ENCODE peak calls at places on chromosomes 4 and X, in seven cellular contexts. Y is GM13977; B is glutamatergic neuron; R is naive thymus-derived CD4-positive, alpha-beta T cell; V is A673; O is Jurkat, Clone E6-1; Q is NCI-H1092 treated with DMSO at 0.1 percent for 48 hours. M is an unnamed sample.

GRCh38 chr4:60605651-60606354 is 594.3 kb upstream of the ADGRL3 start:
- DNase-seq in Y (no peak), B (no peak), R (no peak), V (no peak), O (no peak), Q (no peak), M (no peak)

GRCh38 chr4:153543351-153543750 is 77.2 kb downstream of the TMEM131L start:
- DNase-seq in Y (no peak), B (no peak), R (no peak), V (no peak), O (no peak), Q (no peak), M (no peak)

GRCh38 chr4:141636771-141637460 is 533 bp downstream of the IL15 start:
- DNase-seq in Y (peak; percentile 45), B (peak; percentile 62), R (no peak), V (peak; percentile 32), O (no peak), Q (peak; percentile 16), M (no peak)

GRCh38 chr4:54930226-54930625 is 195.2 kb downstream of the KDR start:
- DNase-seq in Y (no peak), B (no peak), R (no peak), V (no peak), O (no peak), Q (no peak), M (no peak)

GRCh38 chrX:30570505-30570904 is 7.1 kb downstream of the TASL start:
- DNase-seq in Y (no peak), B (no peak), R (no peak), V (peak; percentile 41), O (no peak), Q (peak; percentile 14), M (no peak)

GRCh38 chr4:7089211-7089964 is 21.5 kb upstream of the GRPEL1 start:
- DNase-seq in Y (no peak), B (no peak), R (no peak), V (no peak), O (no peak), Q (no peak), M (no peak)

GRCh38 chrX:138995458-138995857 is 283.9 kb upstream of the FGF13 start:
- DNase-seq in Y (no peak), B (no peak), R (no peak), V (no peak), O (no peak), Q (no peak), M (no peak)

GRCh38 chr4:66930216-66930615 is 615.1 kb downstream of the CENPC start:
- DNase-seq in Y (no peak), B (no peak), R (no peak), V (peak; percentile 22), O (no peak), Q (peak; percentile 80), M (no peak)

GRCh38 chr4:26952891-26953290 is 92.2 kb downstream of the STIM2 start:
- DNase-seq in Y (no peak), B (no peak), R (no peak), V (no peak), O (no peak), Q (no peak), M (no peak)

GRCh38 chrX:43005561-43005960 is 227.6 kb upstream of the PPP1R2C start:
- DNase-seq in Y (no peak), B (no peak), R (no peak), V (no peak), O (no peak), Q (no peak), M (no peak)

GRCh38 chrX:103607385-103608304 is at the start of gene TCEAL3:
- DNase-seq in Y (peak; percentile 50), B (peak; percentile 54), R (no peak), V (peak; percentile 27), O (no peak), Q (peak; percentile 66), M (no peak)

GRCh38 chr4:159071178-159071968 is 31.5 kb upstream of the RAPGEF2 start:
- DNase-seq in Y (no peak), B (no peak), R (no peak), V (no peak), O (no peak), Q (no peak), M (no peak)

GRCh38 chr4:85398276-85398675 is 76.7 kb upstream of the ARHGAP24 start:
- DNase-seq in Y (no peak), B (no peak), R (no peak), V (no peak), O (no peak), Q (no peak), M (no peak)

M was measured in SK-N-MC.